ENCODE peak calls at places on chromosomes 5 and 9, in seven cellular contexts. V is suprapubic skin; L is AG10803; B is fibroblast of pulmonary artery; H is GM23338; D is CD8-positive, alpha-beta T cell; A is mucosa of descending colon. T is an unnamed sample.

GRCh38 chr5:23412515-23412914 is 94.9 kb upstream of the PRDM9 start:
- DNase-seq in V (no peak), B (no peak), H (no peak), D (no peak), A (no peak), L (no peak), T (no peak)

GRCh38 chr5:178434851-178435250 is 155.3 kb downstream of the COL23A1 start:
- DNase-seq in A (no peak), H (no peak), L (no peak), V (no peak), B (no peak), D (no peak), T (no peak)

GRCh38 chr9:130428096-130428665 is 16.6 kb upstream of the ASS1 start:
- DNase-seq in V (no peak), A (no peak), L (no peak), D (no peak), B (no peak), H (no peak), T (no peak)

GRCh38 chr5:142353093-142353472 is 28.3 kb upstream of the SPRY4 start:
- DNase-seq in B (no peak), A (no peak), H (no peak), L (no peak), V (no peak), D (no peak), T (no peak)

GRCh38 chr5:73797142-73797530 is 171.1 kb downstream of the ARHGEF28 start:
- DNase-seq in L (peak), A (no peak), H (no peak), B (peak), D (no peak), V (no peak), T (no peak)

GRCh38 chr5:34841816-34842215 is 2.9 kb downstream of the TTC23L start:
- DNase-seq in H (no peak), V (no peak), A (no peak), D (no peak), L (no peak), B (no peak), T (no peak)

GRCh38 chr5:123090641-123091257 is 1.7 kb downstream of the PRDM6 start:
- DNase-seq in L (no peak), V (no peak), B (no peak), D (no peak), A (no peak), H (peak), T (no peak)

GRCh38 chr5:140108093-140109049 is 5.5 kb upstream of the PURA start:
- DNase-seq in B (no peak), V (peak), H (peak), A (peak), L (no peak), D (peak), T (no peak)

GRCh38 chr9:35652829-35653209 is 2.1 kb upstream of the SIT1 start:
- DNase-seq in B (no peak), A (no peak), H (no peak), D (no peak), L (no peak), V (no peak), T (no peak)

GRCh38 chr5:176436641-176437040 is 11.5 kb upstream of the FAF2 start:
- DNase-seq in V (no peak), A (no peak), L (peak), D (no peak), H (no peak), B (peak), T (no peak)

GRCh38 chr9:14133394-14133793 is 180.5 kb downstream of the NFIB start:
- DNase-seq in A (no peak), H (no peak), D (no peak), B (peak), V (no peak), L (no peak), T (no peak)

GRCh38 chr5:34682926-34683623 is 26.9 kb downstream of the RAI14 start:
- DNase-seq in H (no peak), B (peak), L (no peak), D (no peak), V (no peak), A (no peak), T (no peak)

GRCh38 chr9:109313351-109313750 is 7.5 kb downstream of the EPB41L4B start:
- DNase-seq in H (no peak), L (no peak), D (no peak), A (no peak), B (no peak), V (no peak), T (no peak)

GRCh38 chr5:138945421-138946240 is 70.5 kb upstream of the LRRTM2 start:
- DNase-seq in D (no peak), H (peak), A (no peak), B (no peak), L (no peak), V (no peak), T (no peak)

GRCh38 chr5:176368726-176369125 is 3.4 kb downstream of the ARL10 start:
- DNase-seq in D (no peak), A (no peak), L (no peak), H (no peak), B (no peak), V (no peak), T (no peak)

GRCh38 chr9:35615981-35616680 is 2.1 kb downstream of the CD72 start:
- DNase-seq in B (no peak), D (no peak), H (peak), L (no peak), A (no peak), V (peak), T (no peak)

GRCh38 chr9:6383551-6384225 is 29.3 kb upstream of the UHRF2 start:
- DNase-seq in V (no peak), H (no peak), D (no peak), A (no peak), L (peak), B (peak), T (no peak)

GRCh38 chr5:94698189-94698588 is 79.7 kb downstream of the SLF1 start:
- DNase-seq in A (no peak), B (no peak), H (peak), V (no peak), D (no peak), L (no peak), T (no peak)

GRCh38 chr5:10836991-10837390 is 76.0 kb upstream of the DAP start:
- DNase-seq in A (no peak), D (no peak), H (no peak), B (no peak), L (peak), V (no peak), T (no peak)

GRCh38 chr5:171428168-171428658 is 8.8 kb downstream of the FGF18 start:
- DNase-seq in A (peak), H (no peak), L (no peak), D (no peak), B (no peak), V (peak), T (peak)

GRCh38 chr9:131496844-131497425 is 5.8 kb upstream of the POMT1 start:
- DNase-seq in D (no peak), H (no peak), B (no peak), A (no peak), L (no peak), V (no peak), T (no peak)

GRCh38 chr5:145825751-145826180 is 9.4 kb downstream of the PRELID2 start:
- DNase-seq in L (peak), H (peak), V (no peak), A (no peak), D (no peak), B (peak), T (no peak)

GRCh38 chr5:30600892-30601291 is 592.6 kb upstream of the CDH6 start:
- DNase-seq in B (no peak), D (no peak), V (no peak), A (no peak), L (no peak), H (no peak), T (no peak)

GRCh38 chr5:90709323-90710148 is 150.9 kb downstream of the ADGRV1 start:
- DNase-seq in L (peak), A (no peak), B (peak), D (no peak), H (peak), V (no peak), T (no peak)

GRCh38 chr9:4604678-4605095 is 57.4 kb upstream of the PLPP6 start:
- DNase-seq in V (no peak), D (peak), A (no peak), L (peak), B (peak), H (peak), T (no peak)

GRCh38 chr5:118888556-118888955 is 99.8 kb downstream of the DTWD2 start:
- DNase-seq in B (no peak), A (no peak), D (no peak), V (no peak), H (no peak), L (no peak), T (no peak)

DNA sequence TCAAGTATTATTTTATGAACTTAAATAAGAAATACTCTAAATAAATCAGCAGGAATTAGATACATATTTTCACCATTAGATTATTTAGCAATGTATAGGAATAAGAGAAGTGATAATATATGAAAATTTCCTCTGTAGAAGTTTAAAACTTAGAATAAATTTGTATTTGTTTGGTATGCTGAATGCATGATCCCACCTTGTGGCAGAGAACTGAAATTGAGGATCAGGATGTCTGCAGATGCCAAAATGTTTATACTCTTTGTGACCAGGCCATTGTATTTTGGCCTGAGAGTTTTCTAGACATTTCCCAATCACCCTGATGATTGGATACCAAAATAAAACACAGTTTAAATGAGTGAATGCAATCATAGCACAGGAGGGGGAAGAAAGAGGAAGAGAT is 6.3 kb downstream of the TYRP1 start:
- DNase-seq in L (peak), D (no peak), B (peak), A (no peak), V (no peak), H (peak), T (no peak)
- TF ChIP-seq CTCF in L (peak), D (no peak), B (peak), A (no peak), V (no peak), H (peak), T (peak)

GRCh38 chr5:6783787-6784186 is 70.6 kb downstream of the TENT4A start:
- DNase-seq in D (no peak), L (peak), V (no peak), B (no peak), A (no peak), H (no peak), T (peak)

GRCh38 chr5:6784481-6784880 is 71.2 kb downstream of the TENT4A start:
- DNase-seq in A (no peak), L (no peak), H (no peak), D (no peak), B (no peak), V (no peak), T (peak)

GRCh38 chr5:6787941-6788340 is 74.7 kb downstream of the TENT4A start:
- DNase-seq in A (no peak), V (no peak), L (no peak), D (no peak), B (no peak), H (no peak), T (peak)

GRCh38 chr5:6785161-6785860 is 72.1 kb downstream of the TENT4A start:
- DNase-seq in L (no peak), B (no peak), A (no peak), H (no peak), V (no peak), D (no peak), T (peak)

GRCh38 chr5:6785861-6786180 is 72.6 kb downstream of the TENT4A start:
- DNase-seq in B (no peak), V (no peak), L (no peak), D (no peak), A (no peak), H (no peak), T (peak)
- TF ChIP-seq CTCF in B (no peak), V (no peak), L (no peak), D (no peak), A (no peak), H (no peak), T (no peak)

GRCh38 chr9:22030101-22030598 is 21.0 kb upstream of the CDKN2B start:
- DNase-seq in B (peak), A (no peak), V (no peak), H (no peak), L (peak), D (no peak), T (no peak)

GRCh38 chr9:22031664-22032411 is 22.7 kb upstream of the CDKN2B start:
- DNase-seq in A (no peak), V (no peak), H (no peak), B (no peak), D (no peak), L (no peak), T (no peak)

GRCh38 chr9:22035591-22036011 is 26.5 kb upstream of the CDKN2B start:
- DNase-seq in D (no peak), V (no peak), H (no peak), A (no peak), L (peak), B (no peak), T (no peak)

GRCh38 chr9:22029231-22029630 is 20.1 kb upstream of the CDKN2B start:
- DNase-seq in A (no peak), V (no peak), B (no peak), H (no peak), L (no peak), D (no peak), T (no peak)

GRCh38 chr9:22033012-22033630 is 24.0 kb upstream of the CDKN2B start:
- DNase-seq in D (no peak), A (no peak), V (no peak), L (no peak), H (no peak), B (no peak), T (no peak)
- TF ChIP-seq CTCF in D (no peak), A (no peak), V (no peak), L (no peak), H (no peak), B (no peak), T (no peak)

GRCh38 chr5:125673359-125673950 is 749.8 kb upstream of the GRAMD2B start:
- DNase-seq in H (peak), L (no peak), B (no peak), D (no peak), V (no peak), A (no peak), T (no peak)
- TF ChIP-seq CTCF in H (peak), L (no peak), B (no peak), D (no peak), V (no peak), A (no peak), T (no peak)